ENCODE peak calls at places on chromosomes 5 and 9, in seven cellular contexts. R is naive thymus-derived CD4-positive, alpha-beta T cell; U is mesendoderm; A is GM23248; H is CD8-positive, alpha-beta T cell; W is heart right ventricle; N is NB4. O is an unnamed sample.

GRCh38 chr5:96331210-96331609 is 101.8 kb downstream of the PCSK1 start:
- DNase-seq in R (no peak), U (no peak), A (peak), H (no peak), W (no peak), N (peak), O (no peak)

GRCh38 chr9:121220996-121221671 is 19.5 kb upstream of the RAB14 start:
- DNase-seq in R (no peak), U (no peak), A (no peak), H (no peak), W (no peak), N (peak), O (no peak)

GRCh38 chr5:81409361-81409760 is 15.4 kb upstream of the ACOT12 start:
- DNase-seq in R (no peak), U (no peak), A (no peak), H (no peak), W (no peak), N (no peak), O (no peak)

GRCh38 chr9:136997830-136998234 is 1.5 kb upstream of the CLIC3 start:
- DNase-seq in R (no peak), U (no peak), A (no peak), H (peak), W (no peak), N (no peak), O (no peak)

GRCh38 chr9:102434545-102434944 is 560.6 kb upstream of the CYLC2 start:
- DNase-seq in R (no peak), U (peak), A (no peak), H (no peak), W (no peak), N (no peak), O (no peak)

GRCh38 chr9:131677445-131678180 is 62.3 kb downstream of the RAPGEF1 start:
- DNase-seq in R (no peak), U (no peak), A (peak), H (no peak), W (no peak), N (peak), O (peak)

GRCh38 chr5:78586251-78586650 is 62.3 kb downstream of the LHFPL2 start:
- DNase-seq in R (no peak), U (no peak), A (peak), H (no peak), W (no peak), N (peak), O (no peak)

GRCh38 chr9:90964101-90965020 is 162.7 kb downstream of the SYK start:
- DNase-seq in R (no peak), U (peak), A (no peak), H (no peak), W (no peak), N (peak), O (no peak)

GRCh38 chr5:170444969-170445505 is 55.9 kb upstream of the KCNMB1 start:
- DNase-seq in R (no peak), U (no peak), A (no peak), H (no peak), W (no peak), N (no peak), O (no peak)

GRCh38 chr5:152061095-152061494 is 136.4 kb upstream of the GLRA1 start:
- DNase-seq in R (no peak), U (no peak), A (no peak), H (no peak), W (no peak), N (no peak), O (no peak)

GRCh38 chr9:92175441-92175840 is 60.2 kb upstream of the SPTLC1 start:
- DNase-seq in R (no peak), U (no peak), A (no peak), H (no peak), W (no peak), N (no peak), O (no peak)

GRCh38 chr9:75960561-75960960 is 70.1 kb downstream of the PCSK5 start:
- DNase-seq in R (no peak), U (no peak), A (no peak), H (no peak), W (no peak), N (no peak), O (no peak)

GRCh38 chr5:178341091-178341960 is 108.7 kb upstream of the PHYKPL start:
- DNase-seq in R (no peak), U (no peak), A (no peak), H (no peak), W (no peak), N (no peak), O (no peak)

GRCh38 chr9:129109504-129109903 is 1.1 kb downstream of the CRAT start:
- DNase-seq in R (peak), U (peak), A (peak), H (peak), W (no peak), N (peak), O (no peak)
- H3K4me3 ChIP-seq in R (no peak), U (no peak), A (peak), H (no peak), W (peak), N (no peak), O (no peak)

GRCh38 chr5:169083394-169084018 is 217.4 kb downstream of the SLIT3 start:
- DNase-seq in R (no peak), U (peak), A (no peak), H (no peak), W (no peak), N (no peak), O (no peak)
- H3K4me3 ChIP-seq in R (no peak), U (no peak), A (no peak), H (no peak), W (no peak), N (no peak), O (no peak)

GRCh38 chr5:135050244-135050767 is 16.3 kb upstream of the PITX1 start:
- DNase-seq in R (no peak), U (no peak), A (no peak), H (no peak), W (no peak), N (no peak), O (no peak)
- H3K4me3 ChIP-seq in R (no peak), U (no peak), A (no peak), H (no peak), W (no peak), N (no peak), O (no peak)

GRCh38 chr5:160174780-160175437 is 54.4 kb upstream of the FABP6 start:
- DNase-seq in R (no peak), U (no peak), A (no peak), H (no peak), W (no peak), N (no peak), O (no peak)
- H3K4me3 ChIP-seq in R (no peak), U (no peak), A (no peak), H (no peak), W (no peak), N (no peak), O (no peak)

GRCh38 chr9:87036482-87036881 is 89.2 kb upstream of the GAS1 start:
- DNase-seq in R (no peak), U (no peak), A (no peak), H (no peak), W (no peak), N (no peak), O (no peak)

GRCh38 chr9:87035868-87036267 is 88.6 kb upstream of the GAS1 start:
- DNase-seq in R (no peak), U (no peak), A (peak), H (no peak), W (no peak), N (no peak), O (no peak)

GRCh38 chr9:87034891-87035290 is 87.6 kb upstream of the GAS1 start:
- DNase-seq in R (no peak), U (no peak), A (peak), H (no peak), W (no peak), N (no peak), O (no peak)

GRCh38 chr9:87039809-87040392 is 92.6 kb upstream of the GAS1 start:
- DNase-seq in R (no peak), U (no peak), A (peak), H (no peak), W (no peak), N (no peak), O (no peak)

GRCh38 chr9:87040410-87041009 is 93.2 kb upstream of the GAS1 start:
- DNase-seq in R (no peak), U (no peak), A (no peak), H (no peak), W (no peak), N (no peak), O (no peak)
- H3K4me3 ChIP-seq in R (no peak), U (no peak), A (no peak), H (no peak), W (no peak), N (no peak), O (no peak)